ENCODE peak calls at places on chromosome 19, in five cellular contexts. C is dorsolateral prefrontal cortex, F is A549, O is pancreas, H is cardiac fibroblast. X is an unnamed sample.

GRCh38 chr19:409006-409514 is at the start of gene C2CD4C:
- DNase-seq in O (no peak), C (no peak), H (no peak), F (no peak), X (no peak)

GRCh38 chr19:1214862-1215731 is 9.5 kb downstream of the STK11 start:
- DNase-seq in O (peak; percentile 62), H (no peak), F (no peak), C (no peak), X (no peak)

GRCh38 chr19:31674503-31675186 is 325.4 kb upstream of the TSHZ3 start:
- DNase-seq in C (no peak), H (peak; percentile 16), O (no peak), F (no peak), X (no peak)

GRCh38 chr19:4814625-4815425 is 16.7 kb downstream of the TICAM1 start:
- DNase-seq in C (no peak), H (peak; percentile 40), F (peak; percentile 51), O (no peak), X (no peak)

GRCh38 chr19:58379276-58379675 is 1.6 kb downstream of the ZNF837 start:
- DNase-seq in F (no peak), H (no peak), C (no peak), O (no peak), X (no peak)

GRCh38 chr19:1312732-1313694 is 27.3 kb downstream of the EFNA2 start:
- DNase-seq in C (no peak), F (peak; percentile 70), O (no peak), H (peak; percentile 65), X (no peak)

GRCh38 chr19:2042485-2043268 is 8.4 kb downstream of the MKNK2 start:
- DNase-seq in F (no peak), O (peak; percentile 58), C (no peak), H (no peak), X (no peak)

GRCh38 chr19:33628921-33629825 is 7.4 kb downstream of the CHST8 start:
- DNase-seq in C (no peak), F (no peak), H (no peak), O (no peak), X (no peak)

GRCh38 chr19:17846146-17846545 is 1.6 kb downstream of the JAK3 start:
- DNase-seq in H (no peak), F (no peak), O (no peak), C (no peak), X (no peak)

GRCh38 chr19:49894879-49895565 is 1.7 kb downstream of the IL4I1 start:
- DNase-seq in C (no peak), F (no peak), H (no peak), O (no peak), X (no peak)

GRCh38 chr19:31107096-31107495 is 242.1 kb downstream of the TSHZ3 start:
- DNase-seq in O (no peak), H (no peak), F (no peak), C (no peak), X (no peak)

GRCh38 chr19:2385053-2385721 is 25.1 kb downstream of the TMPRSS9 start:
- DNase-seq in C (no peak), O (peak; percentile 23), H (peak; percentile 85), F (peak; percentile 84), X (no peak)

DNA sequence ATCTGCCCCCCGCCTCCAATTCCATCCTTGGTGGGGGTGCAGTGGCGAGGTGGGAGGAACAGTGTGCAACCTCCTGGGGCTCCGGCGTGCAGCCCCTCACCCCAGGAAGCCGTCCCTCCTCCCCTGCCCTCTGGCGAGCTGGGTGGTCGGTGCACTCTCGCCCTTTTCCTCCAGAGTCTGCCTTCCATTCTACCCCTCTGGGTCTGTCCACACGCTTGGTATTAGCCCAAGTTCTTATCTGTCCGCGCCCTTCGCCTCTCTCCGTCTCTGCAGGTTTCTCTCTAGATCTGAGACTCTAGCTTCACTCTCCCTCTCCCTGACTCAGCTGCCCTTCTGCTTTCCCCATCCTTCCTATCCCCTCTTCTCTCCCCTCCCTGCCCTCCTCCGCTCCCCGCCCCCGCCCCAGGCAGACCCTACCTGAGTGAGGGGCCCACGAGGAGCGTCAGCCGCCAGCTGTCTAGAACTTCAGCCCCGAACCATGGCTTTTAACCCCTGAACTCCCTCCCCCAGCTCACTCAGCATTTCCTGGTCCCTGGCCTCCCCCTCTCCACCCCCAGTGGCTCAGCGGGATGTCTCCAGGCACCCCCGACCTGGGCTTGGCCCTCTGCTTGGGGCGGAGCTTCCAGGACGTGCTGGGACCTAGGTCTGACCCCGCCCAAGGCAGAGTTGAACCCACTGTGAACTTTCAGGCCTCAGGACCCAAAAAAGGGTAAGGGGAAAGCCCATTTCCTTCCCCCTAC is 499 bp upstream of the KLK13 start:
- DNase-seq in O (no peak), H (no peak), F (no peak), C (no peak), X (no peak)
- H3K4me3 ChIP-seq in O (peak overlapping the region; percentile 44), H (no peak overlapping the region), F (peak overlapping the region; percentile 46), C (no peak overlapping the region), X (no peak overlapping the region)

DNA sequence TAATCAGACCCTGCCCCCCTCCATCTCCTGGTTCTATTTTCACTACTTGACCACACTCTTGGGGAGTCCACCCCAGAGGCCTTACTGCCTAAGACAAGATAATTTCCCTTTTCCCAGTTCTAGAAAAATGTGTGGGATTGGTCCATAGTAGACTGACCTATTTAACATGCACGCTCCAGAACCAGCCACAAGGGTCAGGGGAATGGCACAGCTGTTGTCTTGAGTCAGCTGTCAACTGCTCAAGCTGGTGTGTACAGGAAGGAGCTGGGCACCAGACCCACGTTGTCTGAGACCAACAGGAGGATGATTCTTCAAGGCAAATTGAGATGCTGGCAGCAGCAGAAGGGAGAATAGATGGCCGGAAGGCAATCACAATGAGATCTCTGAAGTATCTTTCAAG is 280.5 kb downstream of the UQCRFS1 start:
- DNase-seq in C (no peak), F (no peak), O (no peak), H (no peak), X (no peak)
- TF ChIP-seq CTCF in C (no peak), F (no peak), O (no peak), H (no peak), X (no peak)

DNA sequence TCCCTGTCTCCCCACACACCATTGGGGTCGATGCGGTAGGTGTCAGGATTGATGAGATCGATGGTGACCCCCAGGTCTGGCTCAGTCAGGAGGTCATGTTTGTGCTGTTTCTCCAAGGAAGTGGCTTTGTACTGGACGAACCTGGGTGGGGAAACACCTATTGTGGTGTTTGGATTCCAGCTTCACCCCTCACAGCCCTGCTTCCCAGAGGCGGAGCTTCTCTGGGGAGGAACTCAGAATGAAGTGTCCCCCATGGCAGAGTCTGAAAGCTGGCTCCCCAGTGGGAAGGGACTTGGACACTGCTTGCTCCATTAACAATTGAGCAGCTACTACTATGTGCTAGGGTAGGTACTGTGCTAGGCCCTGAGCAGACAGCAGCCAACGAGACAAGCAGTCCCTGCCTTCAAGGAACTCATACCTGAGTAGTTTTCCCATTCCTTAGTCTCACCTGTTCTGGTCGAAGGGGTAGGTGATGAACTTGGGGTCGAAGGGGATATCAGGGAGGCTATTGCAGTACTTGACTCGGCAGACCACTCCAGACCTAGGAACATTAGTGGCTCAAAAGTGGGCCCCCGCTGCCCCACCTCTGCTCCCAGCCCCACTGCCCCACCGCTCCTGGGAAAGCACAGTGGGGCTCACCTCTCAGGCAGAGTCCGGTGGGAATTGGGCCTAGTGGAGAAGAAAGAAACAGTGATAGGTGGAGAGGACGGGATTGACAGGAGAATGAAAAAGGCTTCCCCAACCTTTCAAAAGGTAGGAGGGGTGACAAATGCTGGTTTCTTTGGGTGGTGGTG is 1.1 kb downstream of the PAF1 start:
- DNase-seq in H (no peak), O (no peak), F (no peak), C (no peak), X (no peak)
- H3K4me3 ChIP-seq in H (peak overlapping the region; percentile 87), O (peak overlapping the region; percentile 63), F (peak overlapping the region; percentile 68), C (peak overlapping the region; percentile 98), X (peak overlapping the region; percentile 71)

GRCh38 chr19:56222901-56223300 is 20.8 kb downstream of the ZSCAN5C start:
- DNase-seq in F (no peak), O (no peak), H (no peak), C (no peak), X (no peak)
- TF ChIP-seq CTCF in F (no peak), O (no peak), H (no peak), C (no peak), X (no peak)